ENCODE peak calls at places on chromosomes 16 and 17, in six cellular contexts. M, W, N, R, B and E are unnamed samples.

GRCh38 chr16:2840914-2841313 is 10.8 kb downstream of the ZG16B start:
- DNase-seq in M (no peak), W (no peak), N (no peak), R (no peak), B (no peak), E (no peak)

GRCh38 chr17:32519769-32520701 is 33.2 kb downstream of the CDK5R1 start:
- DNase-seq in M (peak), W (no peak), N (no peak), R (peak), B (peak), E (peak)

GRCh38 chr16:71622088-71622487 is 3.9 kb upstream of the MARVELD3 start:
- DNase-seq in M (no peak), W (no peak), N (no peak), R (no peak), B (no peak), E (no peak)

GRCh38 chr17:73249700-73250099 is 12.0 kb downstream of the CPSF4L start:
- DNase-seq in M (no peak), W (no peak), N (no peak), R (no peak), B (no peak), E (no peak)

GRCh38 chr16:68257251-68257905 is 6.9 kb upstream of the SLC7A6 start:
- DNase-seq in M (no peak), W (peak), N (peak), R (no peak), B (peak), E (no peak)

GRCh38 chr16:84617068-84617630 is 729 bp downstream of the COTL1 start:
- DNase-seq in M (no peak), W (no peak), N (no peak), R (peak), B (peak), E (peak)

GRCh38 chr16:49280022-49280741 is 1.5 kb downstream of the CBLN1 start:
- DNase-seq in M (no peak), W (no peak), N (no peak), R (no peak), B (no peak), E (peak)

GRCh38 chr16:79128706-79129105 is 471.8 kb downstream of the MAF start:
- DNase-seq in M (no peak), W (no peak), N (no peak), R (no peak), B (no peak), E (no peak)

GRCh38 chr16:53549970-53550406 is 47.0 kb upstream of the AKTIP start:
- DNase-seq in M (peak), W (peak), N (peak), R (peak), B (peak), E (peak)

GRCh38 chr17:22507823-22508222 is 815.5 kb downstream of the KCNJ18 start:
- DNase-seq in M (no peak), W (no peak), N (no peak), R (no peak), B (no peak), E (no peak)

GRCh38 chr17:29133146-29133713 is 47.0 kb downstream of the MYO18A start:
- DNase-seq in M (peak), W (no peak), N (no peak), R (no peak), B (no peak), E (no peak)

GRCh38 chr17:58039975-58040374 is 32.9 kb upstream of the SRSF1 start:
- DNase-seq in M (no peak), W (no peak), N (no peak), R (no peak), B (peak), E (no peak)

GRCh38 chr16:66030036-66030435 is 336.5 kb upstream of the CDH5 start:
- DNase-seq in M (no peak), W (no peak), N (no peak), R (no peak), B (no peak), E (no peak)

GRCh38 chr17:38507436-38507835 is 79.2 kb downstream of the ARHGAP23 start:
- DNase-seq in M (no peak), W (no peak), N (no peak), R (no peak), B (no peak), E (no peak)

GRCh38 chr17:40071720-40072480 is 9.1 kb downstream of the THRA start:
- DNase-seq in M (peak), W (no peak), N (peak), R (no peak), B (no peak), E (peak)

GRCh38 chr17:58521680-58522079 is 7.2 kb upstream of the MTMR4 start:
- DNase-seq in M (no peak), W (no peak), N (no peak), R (no peak), B (no peak), E (no peak)

GRCh38 chr16:87686697-87687570 is 78.9 kb downstream of the KLHDC4 start:
- DNase-seq in M (no peak), W (no peak), N (no peak), R (no peak), B (no peak), E (no peak)

GRCh38 chr17:36470499-36470898 is 16.0 kb upstream of the ZNHIT3 start:
- DNase-seq in M (no peak), W (no peak), N (no peak), R (no peak), B (no peak), E (no peak)

GRCh38 chr17:16887523-16888095 is 84.3 kb downstream of the TNFRSF13B start:
- DNase-seq in M (no peak), W (no peak), N (no peak), R (no peak), B (no peak), E (no peak)

GRCh38 chr16:83933885-83934683 is 19.0 kb upstream of the OSGIN1 start:
- DNase-seq in M (no peak), W (no peak), N (no peak), R (no peak), B (no peak), E (no peak)

GRCh38 chr17:55269894-55270293 is 5.1 kb downstream of the HLF start:
- DNase-seq in M (no peak), W (no peak), N (no peak), R (no peak), B (no peak), E (no peak)

GRCh38 chr17:30236807-30237206 is 1.3 kb upstream of the SLC6A4 start:
- DNase-seq in M (peak), W (no peak), N (no peak), R (no peak), B (peak), E (peak)

GRCh38 chr16:75377971-75378386 is 55.3 kb downstream of the CFDP1 start:
- DNase-seq in M (no peak), W (no peak), N (no peak), R (no peak), B (peak), E (no peak)

GRCh38 chr17:39617446-39618251 is 9.1 kb upstream of the PPP1R1B start:
- DNase-seq in M (peak), W (no peak), N (peak), R (peak), B (peak), E (peak)

GRCh38 chr16:88681084-88681680 is 5.1 kb downstream of the SNAI3 start:
- DNase-seq in M (no peak), W (peak), N (no peak), R (no peak), B (peak), E (peak)

GRCh38 chr16:57976331-57976796 is 5.4 kb upstream of the CNGB1 start:
- DNase-seq in M (no peak), W (no peak), N (no peak), R (no peak), B (peak), E (no peak)

GRCh38 chr16:54080524-54081008 is 206.0 kb downstream of the IRX3 start:
- DNase-seq in M (no peak), W (no peak), N (no peak), R (no peak), B (peak), E (no peak)

GRCh38 chr17:56603486-56604238 is 10.2 kb downstream of the NOG start:
- DNase-seq in M (no peak), W (no peak), N (no peak), R (no peak), B (no peak), E (no peak)

GRCh38 chr17:1153795-1154546 is 25.8 kb downstream of the ABR start:
- DNase-seq in M (no peak), W (no peak), N (no peak), R (no peak), B (peak), E (no peak)

GRCh38 chr16:19356024-19356952 is 61.4 kb upstream of the TMC5 start:
- DNase-seq in M (no peak), W (no peak), N (no peak), R (no peak), B (no peak), E (no peak)

GRCh38 chr16:9859706-9860105 is 322.5 kb downstream of the GRIN2A start:
- DNase-seq in M (no peak), W (no peak), N (no peak), R (no peak), B (no peak), E (no peak)

GRCh38 chr16:77437859-77438258 is 3.0 kb upstream of the ADAMTS18 start:
- DNase-seq in M (no peak), W (no peak), N (no peak), R (no peak), B (no peak), E (no peak)

GRCh38 chr16:57329718-57330327 is 28.8 kb upstream of the CCL22 start:
- DNase-seq in M (no peak), W (no peak), N (no peak), R (no peak), B (no peak), E (no peak)

GRCh38 chr17:74987909-74988711 is 678 bp downstream of the CDR2L start:
- DNase-seq in M (peak), W (no peak), N (no peak), R (no peak), B (peak), E (peak)

GRCh38 chr17:1000597-1001490 is 3.9 kb downstream of the TIMM22 start:
- DNase-seq in M (no peak), W (no peak), N (no peak), R (no peak), B (peak), E (no peak)

GRCh38 chr16:3652373-3653037 is 2.0 kb upstream of the DNASE1 start:
- DNase-seq in M (no peak), W (no peak), N (no peak), R (no peak), B (no peak), E (peak)

GRCh38 chr16:85715169-85716015 is 26.6 kb upstream of the GINS2 start:
- DNase-seq in M (no peak), W (no peak), N (no peak), R (no peak), B (peak), E (no peak)

GRCh38 chr17:82901356-82901755 is 61.5 kb upstream of the ZNF750 start:
- DNase-seq in M (no peak), W (no peak), N (no peak), R (no peak), B (no peak), E (no peak)

GRCh38 chr17:8162232-8162996 is at the start of gene VAMP2:
- DNase-seq in M (peak), W (no peak), N (no peak), R (peak), B (peak), E (peak)